ENCODE peak calls at places on chromosome 19, in five cellular contexts. B, G, W, N and Y are unnamed samples.

GRCh38 chr19:39307822-39308530 is 11.8 kb downstream of the IFNL1 start:
- DNase-seq in W (no peak), N (no peak), G (no peak), B (no peak), Y (peak)

GRCh38 chr19:1070931-1071791 is 4.2 kb downstream of the ARHGAP45 start:
- DNase-seq in W (no peak), G (no peak), N (no peak), B (no peak), Y (no peak)

GRCh38 chr19:40177286-40178070 is 13.7 kb upstream of the MAP3K10 start:
- DNase-seq in W (no peak), G (no peak), B (no peak), N (no peak), Y (no peak)

GRCh38 chr19:11496391-11497163 is 9.1 kb downstream of the ZNF653 start:
- DNase-seq in G (peak), B (peak), W (peak), N (no peak), Y (peak)

GRCh38 chr19:42424345-42424707 is 2.9 kb downstream of the LIPE start:
- DNase-seq in N (no peak), W (no peak), B (peak), G (no peak), Y (no peak)

GRCh38 chr19:35459414-35460082 is 11.5 kb downstream of the FFAR2 start:
- DNase-seq in G (no peak), W (no peak), B (no peak), N (no peak), Y (no peak)

GRCh38 chr19:29841209-29841558 is 29.4 kb downstream of the CCNE1 start:
- DNase-seq in B (no peak), G (no peak), N (no peak), W (no peak), Y (no peak)

GRCh38 chr19:55208880-55209429 is 346 bp downstream of the PTPRH start:
- DNase-seq in G (no peak), W (no peak), B (peak), N (no peak), Y (no peak)

GRCh38 chr19:17841810-17842662 is 5.7 kb downstream of the JAK3 start:
- DNase-seq in W (peak), N (no peak), G (peak), B (peak), Y (peak)

GRCh38 chr19:16022681-16023557 is 53.4 kb upstream of the TPM4 start:
- DNase-seq in B (no peak), N (no peak), G (no peak), W (no peak), Y (no peak)

GRCh38 chr19:18020212-18021067 is 12.5 kb downstream of the ARRDC2 start:
- DNase-seq in G (peak), W (peak), B (no peak), N (no peak), Y (no peak)

GRCh38 chr19:33804021-33804799 is 7.5 kb downstream of the KCTD15 start:
- DNase-seq in W (peak), N (no peak), B (no peak), G (peak), Y (no peak)

GRCh38 chr19:3041756-3042517 is 12.9 kb upstream of the TLE2 start:
- DNase-seq in B (no peak), N (no peak), G (no peak), W (no peak), Y (no peak)

GRCh38 chr19:38411041-38411712 is 8.3 kb downstream of the FAM98C start:
- DNase-seq in N (no peak), B (no peak), G (no peak), W (no peak), Y (no peak)

GRCh38 chr19:29378543-29379105 is 147.2 kb upstream of the VSTM2B start:
- DNase-seq in G (no peak), W (no peak), B (no peak), N (no peak), Y (no peak)

GRCh38 chr19:10321417-10321797 is 5.6 kb upstream of the FDX2 start:
- DNase-seq in W (no peak), G (no peak), N (no peak), B (no peak), Y (no peak)

GRCh38 chr19:6249296-6249695 is 30.5 kb downstream of the MLLT1 start:
- DNase-seq in B (no peak), N (no peak), G (no peak), W (peak), Y (no peak)

GRCh38 chr19:47723573-47723923 is 10.3 kb downstream of the EHD2 start:
- DNase-seq in B (peak), W (peak), G (peak), N (no peak), Y (no peak)

GRCh38 chr19:6588508-6589345 is 2.2 kb downstream of the CD70 start:
- DNase-seq in N (no peak), G (no peak), B (no peak), W (no peak), Y (no peak)

GRCh38 chr19:47044946-47045866 is 3.2 kb downstream of the TMEM160 start:
- DNase-seq in G (no peak), B (no peak), W (no peak), N (no peak), Y (no peak)

GRCh38 chr19:39171479-39172465 is 25.0 kb upstream of the NCCRP1 start:
- DNase-seq in G (no peak), N (no peak), W (no peak), B (no peak), Y (no peak)

GRCh38 chr19:14517840-14518505 is at the start of gene DNAJB1:
- DNase-seq in B (peak), N (no peak), G (peak), W (peak), Y (peak)

GRCh38 chr19:3782903-3783302 is 3.3 kb downstream of the MATK start:
- DNase-seq in G (no peak), W (no peak), B (no peak), N (no peak), Y (no peak)

GRCh38 chr19:31338069-31338767 is 11.0 kb downstream of the TSHZ3 start:
- DNase-seq in G (no peak), B (peak), W (peak), N (no peak), Y (peak)

GRCh38 chr19:46901701-46902401 is 41.1 kb downstream of the ARHGAP35 start:
- DNase-seq in B (no peak), N (no peak), G (peak), W (peak), Y (no peak)

GRCh38 chr19:16197622-16198362 is at the start of gene AP1M1:
- DNase-seq in G (peak), W (peak), N (peak), B (peak), Y (peak)

GRCh38 chr19:610801-611505 is 21.3 kb downstream of the HCN2 start:
- DNase-seq in G (peak), B (peak), N (no peak), W (peak), Y (no peak)

DNA sequence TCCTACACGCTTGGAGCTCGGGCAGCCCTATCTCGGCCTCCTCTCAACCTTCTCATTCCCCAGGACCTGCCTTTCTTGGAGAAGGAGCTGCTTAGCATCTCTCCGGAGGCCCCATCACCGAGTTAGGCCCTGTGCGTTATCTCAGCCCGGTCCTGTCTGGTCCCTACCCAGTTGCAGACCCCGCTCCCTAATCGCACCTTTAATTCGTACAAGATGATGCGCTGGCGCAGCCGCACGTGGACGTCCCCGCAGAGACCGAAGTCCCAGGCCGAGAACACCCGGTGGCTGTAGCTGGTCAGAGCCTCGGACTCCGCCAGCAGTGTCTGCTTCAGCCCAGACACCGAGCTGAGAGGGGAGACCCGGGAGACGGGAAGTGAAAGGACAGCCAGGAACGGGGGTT is 5.7 kb upstream of the LENG1 start:
- DNase-seq in W (no peak), N (no peak), G (no peak), B (no peak), Y (no peak)
- TF ChIP-seq CTCF in W (no peak), N (no peak), G (no peak), B (no peak), Y (no peak)

GRCh38 chr19:21483589-21484170 is 21.7 kb upstream of the ZNF429 start:
- DNase-seq in G (no peak), B (peak), W (no peak), N (no peak), Y (peak)
- TF ChIP-seq CTCF in G (peak), B (peak), W (peak), N (peak), Y (peak)

GRCh38 chr19:19562665-19563347 is 24.7 kb downstream of the CILP2 start:
- DNase-seq in N (no peak), W (no peak), B (peak), G (no peak), Y (no peak)
- TF ChIP-seq CTCF in N (peak), W (no peak), B (peak), G (peak), Y (no peak)

DNA sequence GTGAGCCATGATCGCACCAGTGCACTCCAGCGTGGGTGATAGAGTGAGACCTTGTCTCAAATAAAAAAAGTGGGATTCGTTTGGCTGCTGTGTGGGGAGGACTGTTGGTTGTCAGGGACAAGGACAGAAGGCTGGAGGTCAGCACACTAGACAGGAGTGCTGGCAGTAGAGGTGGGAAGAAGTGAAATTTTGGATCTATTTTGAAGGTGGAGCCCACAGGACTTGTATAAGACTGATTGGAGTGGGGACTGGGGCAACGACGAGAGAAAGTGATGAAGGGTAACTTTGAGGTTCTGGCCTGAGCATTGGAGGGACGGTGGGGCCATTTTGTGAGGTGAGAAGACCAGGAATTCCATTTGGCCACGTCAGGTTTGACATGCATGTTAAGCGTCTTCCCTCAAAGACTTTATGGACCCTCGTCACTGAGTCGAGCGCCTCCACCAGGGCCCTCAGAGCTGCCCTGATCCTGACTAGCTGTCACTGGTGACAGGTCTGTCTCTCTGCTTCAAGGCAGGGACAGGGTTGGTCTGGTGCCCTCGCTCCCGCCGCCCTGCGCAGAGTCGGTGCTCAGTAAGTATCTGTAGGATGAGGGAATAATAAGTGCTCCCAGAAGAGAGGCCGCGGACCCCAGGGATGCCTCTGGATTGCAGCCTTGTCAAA is 673 bp downstream of the CTU1 start:
- DNase-seq in N (no peak), B (peak), G (no peak), W (peak), Y (peak)
- TF ChIP-seq CTCF in N (no peak), B (peak), G (no peak), W (no peak), Y (no peak)